ENCODE peak calls at places on chromosomes 1 and 21, in seven cellular contexts. J is heart right ventricle, G is Panc1, T is mammary epithelial cell, R is transverse colon, F is neural progenitor cell, E is body of pancreas. N is an unnamed sample.

GRCh38 chr1:209825591-209826433 is 2.0 kb upstream of the UTP25 start:
- DNase-seq in E (no peak), F (no peak), J (no peak), R (no peak), T (peak; percentile 100), G (no peak), N (no peak)

GRCh38 chr1:64476251-64476952 is 6.5 kb downstream of the CACHD1 start:
- DNase-seq in T (peak; percentile 48), R (no peak), F (no peak), G (no peak), E (peak; percentile 13), J (no peak), N (no peak)

GRCh38 chr21:39644069-39644468 is 31.3 kb downstream of the B3GALT5 start:
- DNase-seq in T (no peak), R (no peak), E (no peak), G (no peak), F (no peak), J (no peak), N (no peak)

GRCh38 chr1:29508458-29509107 is 272.3 kb downstream of the PTPRU start:
- DNase-seq in R (no peak), F (no peak), E (no peak), T (no peak), J (no peak), G (no peak), N (peak; percentile 53)

GRCh38 chr1:24966724-24967346 is 36.8 kb upstream of the RUNX3 start:
- DNase-seq in J (no peak), F (no peak), E (peak; percentile 47), R (no peak), G (no peak), T (peak; percentile 74), N (no peak)

GRCh38 chr1:237383825-237384612 is 342.0 kb downstream of the RYR2 start:
- DNase-seq in R (peak; percentile 43), F (no peak), T (no peak), E (no peak), G (no peak), J (no peak), N (no peak)

GRCh38 chr1:1196431-1197187 is 9.8 kb downstream of the TNFRSF18 start:
- DNase-seq in F (no peak), J (peak; percentile 5), R (no peak), T (no peak), E (no peak), G (no peak), N (no peak)

GRCh38 chr1:18877282-18877681 is 17.8 kb upstream of the TAS1R2 start:
- DNase-seq in G (no peak), T (no peak), F (no peak), J (no peak), R (no peak), E (no peak), N (no peak)

GRCh38 chr1:180954766-180955165 is 42.1 kb downstream of the KIAA1614 start:
- DNase-seq in J (no peak), F (no peak), T (no peak), G (no peak), R (no peak), E (no peak), N (no peak)

GRCh38 chr21:37712204-37712934 is 203.9 kb downstream of the KCNJ6 start:
- DNase-seq in E (peak; percentile 70), F (peak; percentile 84), R (peak; percentile 49), T (peak; percentile 57), G (peak; percentile 57), J (peak; percentile 59), N (no peak)

GRCh38 chr1:185775505-185775904 is 41.3 kb downstream of the HMCN1 start:
- DNase-seq in T (no peak), G (no peak), F (peak; percentile 49), J (no peak), E (no peak), R (no peak), N (no peak)

GRCh38 chr1:31712625-31713024 is 8.8 kb upstream of the COL16A1 start:
- DNase-seq in F (no peak), J (peak; percentile 35), G (no peak), E (no peak), T (no peak), R (peak; percentile 66), N (peak; percentile 83)

GRCh38 chr1:86448670-86449069 is 20.1 kb upstream of the CLCA1 start:
- DNase-seq in R (no peak), T (no peak), F (no peak), G (no peak), E (no peak), J (no peak), N (no peak)

GRCh38 chr1:84442256-84442655 is 36.8 kb upstream of the RPF1 start:
- DNase-seq in G (peak; percentile 72), T (peak; percentile 83), F (peak; percentile 6), J (no peak), E (peak; percentile 29), R (no peak), N (no peak)

GRCh38 chr1:47980501-47980900 is 16.7 kb downstream of the TRABD2B start:
- DNase-seq in T (no peak), E (no peak), G (no peak), R (no peak), J (no peak), F (no peak), N (no peak)

GRCh38 chr1:57620589-57620988 is 196.7 kb upstream of the DAB1 start:
- DNase-seq in T (no peak), F (no peak), J (no peak), R (no peak), G (no peak), E (no peak), N (no peak)

GRCh38 chr1:3553166-3553939 is 58.0 kb downstream of the MEGF6 start:
- DNase-seq in E (no peak), F (no peak), J (no peak), R (no peak), G (no peak), T (peak; percentile 81), N (no peak)

GRCh38 chr1:78996791-78997190 is 9.7 kb downstream of the ADGRL4 start:
- DNase-seq in J (no peak), T (no peak), F (no peak), G (no peak), R (no peak), E (no peak), N (no peak)

GRCh38 chr21:45292399-45293213 is 4.9 kb upstream of the POFUT2 start:
- DNase-seq in E (peak; percentile 86), G (no peak), J (peak; percentile 88), F (peak; percentile 94), R (peak; percentile 83), T (peak; percentile 57), N (peak; percentile 93)

GRCh38 chr1:194535369-194535768 is 1349.0 kb upstream of the B3GALT2 start:
- DNase-seq in R (no peak), E (no peak), F (no peak), J (no peak), T (peak; percentile 44), G (no peak), N (no peak)

GRCh38 chr1:226629210-226629895 is 80.8 kb downstream of the STUM start:
- DNase-seq in E (no peak), R (peak; percentile 6), J (no peak), G (no peak), T (no peak), F (no peak), N (peak; percentile 68)

GRCh38 chr21:40507978-40508377 is 339.0 kb downstream of the DSCAM start:
- DNase-seq in G (peak; percentile 36), E (no peak), T (peak; percentile 71), R (no peak), F (no peak), J (no peak), N (no peak)

GRCh38 chr1:31912839-31913239 is 25.3 kb downstream of the PTP4A2 start:
- DNase-seq in E (no peak), F (no peak), T (no peak), G (no peak), J (no peak), R (no peak), N (no peak)

GRCh38 chr1:37887986-37888700 is 28.8 kb upstream of the MTF1 start:
- DNase-seq in G (no peak), E (no peak), J (no peak), R (no peak), T (no peak), F (no peak), N (no peak)
- H3K4me3 ChIP-seq in G (no peak overlapping the region), E (no peak overlapping the region), J (no peak overlapping the region), R (no peak overlapping the region), T (no peak overlapping the region), F (no peak overlapping the region), N (no peak overlapping the region)

GRCh38 chr21:26946744-26947446 is 20.0 kb downstream of the ADAMTS5 start:
- DNase-seq in F (no peak), T (no peak), G (no peak), J (no peak), R (no peak), E (no peak), N (no peak)
- H3K27ac ChIP-seq in F (no peak overlapping the region), T (no peak overlapping the region), G (no peak overlapping the region), J (no peak overlapping the region), R (peak overlapping the region; percentile 38), E (no peak overlapping the region), N (peak overlapping the region; percentile 3)

DNA sequence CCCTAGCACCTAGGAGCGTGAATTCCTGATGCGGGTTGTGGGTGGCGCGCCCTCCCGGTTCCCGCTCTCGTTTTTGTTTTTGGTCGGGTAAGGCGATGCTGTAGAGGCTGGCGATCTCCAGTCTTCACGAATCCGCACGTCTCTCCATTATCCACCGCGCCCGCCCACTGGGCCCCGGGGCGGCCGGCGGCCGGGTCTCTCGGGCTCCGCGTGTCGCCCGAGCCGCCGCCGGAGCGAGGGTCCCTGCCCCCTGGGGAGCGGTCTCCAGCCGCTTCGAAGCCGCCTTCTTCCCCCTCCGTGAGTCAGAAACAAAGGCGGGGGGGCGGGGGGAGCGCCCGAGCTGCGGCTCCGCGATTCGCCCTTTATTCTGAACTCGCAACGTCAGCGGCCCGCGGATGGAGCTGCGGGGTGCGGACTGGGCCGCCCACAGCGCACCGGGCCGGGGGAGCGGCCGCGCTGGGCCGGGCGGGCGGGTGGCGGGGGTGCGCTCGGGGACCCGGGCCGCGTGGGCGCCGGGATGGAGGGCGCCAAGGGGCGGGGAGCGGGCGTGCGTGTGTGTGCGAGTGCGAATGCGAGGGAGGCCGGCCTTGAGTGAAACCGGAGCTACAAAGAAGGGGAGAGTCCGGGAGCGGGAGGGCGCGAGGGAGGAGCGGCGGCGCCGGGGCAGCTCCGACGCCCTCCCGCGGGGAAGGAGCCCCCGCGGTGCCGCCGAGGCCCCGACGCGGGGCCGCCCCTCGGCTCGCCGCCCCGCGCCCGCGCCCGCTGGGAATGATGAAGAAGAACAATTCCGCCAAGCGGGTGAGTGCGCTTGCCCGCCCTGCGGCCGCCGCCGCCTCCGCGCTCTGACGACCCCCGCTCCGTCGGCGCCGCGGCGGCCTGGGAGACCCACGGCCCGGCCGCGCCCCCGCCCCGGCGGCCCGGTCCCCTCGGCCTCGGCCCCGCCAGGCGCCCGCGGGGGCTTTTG is at the start of gene PLEKHO1:
- DNase-seq in E (peak; percentile 75), R (peak; percentile 87), G (no peak), J (peak; percentile 85), F (peak; percentile 85), T (peak; percentile 71), N (peak; percentile 96)
- H3K4me3 ChIP-seq in E (peak within 1 kb of the TSS; percentile 43), R (peak within 1 kb of the TSS; percentile 81), G (peak within 1 kb of the TSS; percentile 56), J (peak within 1 kb of the TSS; percentile 93), F (peak within 1 kb of the TSS; percentile 95), T (peak within 1 kb of the TSS; percentile 60), N (peak within 1 kb of the TSS; percentile 86)

DNA sequence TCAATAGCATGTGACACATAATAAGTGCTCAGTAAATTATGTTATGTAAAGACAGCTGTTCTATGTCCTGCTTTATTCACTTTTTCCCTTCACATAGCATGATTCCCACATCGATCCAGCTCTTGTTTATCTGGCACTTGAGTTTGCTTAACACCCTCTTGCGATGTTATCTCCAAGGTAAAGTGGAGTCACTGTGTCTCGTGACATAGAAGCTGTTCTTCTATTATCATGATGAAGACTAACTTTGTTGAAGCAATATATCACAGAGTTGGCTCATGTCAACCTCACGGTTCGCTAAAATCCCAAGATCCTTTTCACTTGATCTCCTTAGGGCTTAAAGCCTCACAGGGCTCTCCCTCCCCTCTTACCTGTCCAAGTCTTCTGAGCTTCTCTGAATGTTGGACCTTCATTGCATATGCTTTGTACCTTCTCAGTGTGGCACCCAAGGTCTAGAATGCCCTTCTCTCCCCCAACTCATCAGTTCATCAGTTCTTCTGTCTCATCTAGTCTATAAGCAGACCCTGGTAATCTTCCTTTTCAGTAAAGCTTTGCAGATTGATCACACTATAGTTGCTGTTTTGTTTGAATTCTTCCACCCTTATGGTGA is 38.0 kb downstream of the PLXNA2 start:
- DNase-seq in R (no peak), F (no peak), E (no peak), G (no peak), T (no peak), J (no peak), N (no peak)
- H3K27ac ChIP-seq in R (peak overlapping the region; percentile 84), F (no peak overlapping the region), E (no peak overlapping the region), G (no peak overlapping the region), T (no peak overlapping the region), J (peak overlapping the region; percentile 71), N (peak overlapping the region; percentile 85)

N was measured in coronary artery.